ENCODE peak calls at places on chromosomes 4 and X, in six cellular contexts. One of them, this sample, is unnamed.

GRCh38 chr4:98657531-98658286 is 702 bp downstream of the TSPAN5 start:
- DNase-seq in colonic mucosa: peak; percentile 43
- DNase-seq in tibial artery: no peak
- DNase-seq in gastrocnemius medialis: no peak
- DNase-seq in A549: peak; percentile 56
- DNase-seq in transverse colon: peak; percentile 23
- DNase-seq in this sample: peak; percentile 75

GRCh38 chrX:66030505-66031317 is 9.2 kb downstream of the VSIG4 start:
- DNase-seq in gastrocnemius medialis: no peak
- DNase-seq in tibial artery: no peak
- DNase-seq in transverse colon: peak; percentile 25
- DNase-seq in A549: no peak
- DNase-seq in colonic mucosa: peak; percentile 50
- DNase-seq in this sample: no peak

GRCh38 chrX:16778545-16778944 is 7.7 kb upstream of the TXLNG start:
- DNase-seq in colonic mucosa: no peak
- DNase-seq in transverse colon: no peak
- DNase-seq in gastrocnemius medialis: no peak
- DNase-seq in tibial artery: no peak
- DNase-seq in A549: no peak
- DNase-seq in this sample: no peak

GRCh38 chr4:44725166-44725565 is 1.2 kb downstream of the GNPDA2 start:
- DNase-seq in tibial artery: no peak
- DNase-seq in transverse colon: no peak
- DNase-seq in A549: no peak
- DNase-seq in colonic mucosa: no peak
- DNase-seq in gastrocnemius medialis: no peak
- DNase-seq in this sample: no peak

GRCh38 chrX:107135076-107135964 is 16.7 kb upstream of the RBM41 start:
- DNase-seq in colonic mucosa: no peak
- DNase-seq in tibial artery: no peak
- DNase-seq in A549: peak; percentile 26
- DNase-seq in transverse colon: no peak
- DNase-seq in gastrocnemius medialis: no peak
- DNase-seq in this sample: peak; percentile 37

GRCh38 chr4:133759428-133759827 is 442.2 kb downstream of the PABPC4L start:
- DNase-seq in A549: no peak
- DNase-seq in gastrocnemius medialis: no peak
- DNase-seq in colonic mucosa: no peak
- DNase-seq in tibial artery: no peak
- DNase-seq in transverse colon: no peak
- DNase-seq in this sample: no peak

GRCh38 chr4:168386002-168386401 is 67.5 kb upstream of the DDX60 start:
- DNase-seq in tibial artery: no peak
- DNase-seq in colonic mucosa: no peak
- DNase-seq in gastrocnemius medialis: no peak
- DNase-seq in A549: no peak
- DNase-seq in transverse colon: no peak
- DNase-seq in this sample: no peak

GRCh38 chr4:73573794-73574528 is 46.3 kb downstream of the RASSF6 start:
- DNase-seq in transverse colon: peak; percentile 66
- DNase-seq in gastrocnemius medialis: no peak
- DNase-seq in tibial artery: no peak
- DNase-seq in colonic mucosa: peak; percentile 76
- DNase-seq in A549: peak; percentile 7
- DNase-seq in this sample: peak; percentile 29

GRCh38 chrX:148530464-148531077 is 30.2 kb downstream of the AFF2 start:
- DNase-seq in A549: no peak
- DNase-seq in transverse colon: no peak
- DNase-seq in colonic mucosa: no peak
- DNase-seq in gastrocnemius medialis: no peak
- DNase-seq in tibial artery: no peak
- DNase-seq in this sample: no peak

GRCh38 chr4:36111180-36111579 is 133.1 kb downstream of the ARAP2 start:
- DNase-seq in transverse colon: no peak
- DNase-seq in A549: no peak
- DNase-seq in colonic mucosa: no peak
- DNase-seq in gastrocnemius medialis: no peak
- DNase-seq in tibial artery: no peak
- DNase-seq in this sample: no peak

GRCh38 chr4:86043755-86044592 is 315.9 kb downstream of the MAPK10 start:
- DNase-seq in gastrocnemius medialis: no peak
- DNase-seq in tibial artery: no peak
- DNase-seq in transverse colon: no peak
- DNase-seq in A549: peak; percentile 6
- DNase-seq in colonic mucosa: peak; percentile 36
- DNase-seq in this sample: no peak

DNA sequence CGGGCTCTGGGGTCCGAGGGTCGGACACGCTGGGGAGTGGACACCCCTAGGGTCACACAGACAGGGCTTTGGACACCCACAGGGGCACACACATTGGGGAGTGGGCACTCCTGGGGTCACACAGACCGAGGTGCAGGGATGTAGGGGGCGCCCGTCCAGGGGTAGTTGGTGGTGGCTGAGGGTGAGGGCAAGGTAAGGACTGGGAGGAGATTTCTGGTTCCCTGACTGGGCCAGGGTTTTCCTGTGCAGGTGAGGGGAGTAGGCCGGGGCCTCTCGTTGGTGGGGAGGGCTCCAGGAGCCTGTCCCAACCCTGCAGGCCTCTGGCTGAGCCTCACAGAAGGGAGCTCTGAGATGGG is 21.9 kb upstream of the WDR45 start:
- DNase-seq in transverse colon: peak; percentile 14
- DNase-seq in colonic mucosa: no peak
- DNase-seq in A549: no peak
- DNase-seq in tibial artery: no peak
- DNase-seq in gastrocnemius medialis: peak; percentile 12
- DNase-seq in this sample: no peak
- TF ChIP-seq CTCF in transverse colon: no peak
- TF ChIP-seq CTCF in colonic mucosa: no peak
- TF ChIP-seq CTCF in A549: no peak
- TF ChIP-seq CTCF in tibial artery: no peak
- TF ChIP-seq CTCF in gastrocnemius medialis: no peak
- TF ChIP-seq CTCF in this sample: no peak

GRCh38 chr4:185839770-185840169 is 27.8 kb upstream of the SORBS2 start:
- DNase-seq in A549: no peak
- DNase-seq in transverse colon: no peak
- DNase-seq in tibial artery: no peak
- DNase-seq in colonic mucosa: no peak
- DNase-seq in gastrocnemius medialis: no peak
- DNase-seq in this sample: no peak
- H3K4me1 ChIP-seq in A549: peaks cover 30% of the 10 kb centered on the region
- H3K4me1 ChIP-seq in transverse colon: peaks cover 21% of the 10 kb centered on the region
- H3K4me1 ChIP-seq in tibial artery: peaks cover 54% of the 10 kb centered on the region
- H3K4me1 ChIP-seq in colonic mucosa: no peaks in the 10 kb centered on the region
- H3K4me1 ChIP-seq in gastrocnemius medialis: peaks cover 9% of the 10 kb centered on the region
- H3K4me1 ChIP-seq in this sample: peaks cover 14% of the 10 kb centered on the region

DNA sequence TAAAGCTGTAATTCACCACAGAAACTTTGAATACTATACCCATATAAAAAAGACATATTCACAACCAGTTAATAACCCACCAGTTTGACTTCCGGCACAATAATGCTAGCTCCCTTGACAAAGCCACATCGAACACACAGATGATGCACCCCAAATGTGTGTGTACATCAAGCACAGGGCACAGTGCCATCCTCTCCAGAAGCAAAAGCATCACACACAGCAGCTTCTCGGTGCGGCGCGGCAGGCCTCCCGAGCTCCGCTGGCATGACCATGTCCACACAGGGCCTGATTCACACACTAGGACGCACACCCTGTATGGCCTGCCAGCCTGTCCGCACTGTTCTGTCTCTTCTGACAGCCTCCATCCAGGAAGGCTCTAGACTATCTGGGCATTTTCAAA is 88.0 kb downstream of the LEF1 start:
- DNase-seq in tibial artery: no peak
- DNase-seq in A549: no peak
- DNase-seq in colonic mucosa: no peak
- DNase-seq in gastrocnemius medialis: no peak
- DNase-seq in transverse colon: no peak
- DNase-seq in this sample: no peak
- H3K27ac ChIP-seq in tibial artery: no peak overlapping the region
- H3K27ac ChIP-seq in A549: no peak overlapping the region
- H3K27ac ChIP-seq in colonic mucosa: no peak overlapping the region
- H3K27ac ChIP-seq in gastrocnemius medialis: no peak overlapping the region
- H3K27ac ChIP-seq in transverse colon: no peak overlapping the region
- H3K27ac ChIP-seq in this sample: no peak overlapping the region

GRCh38 chrX:121571333-121571732 is 523.9 kb downstream of the GLUD2 start:
- DNase-seq in colonic mucosa: no peak
- DNase-seq in transverse colon: no peak
- DNase-seq in gastrocnemius medialis: no peak
- DNase-seq in A549: no peak
- DNase-seq in tibial artery: no peak
- DNase-seq in this sample: no peak
- TF ChIP-seq CTCF in colonic mucosa: no peak
- TF ChIP-seq CTCF in transverse colon: no peak
- TF ChIP-seq CTCF in gastrocnemius medialis: no peak
- TF ChIP-seq CTCF in A549: no peak
- TF ChIP-seq CTCF in tibial artery: no peak
- TF ChIP-seq CTCF in this sample: no peak

GRCh38 chr4:76198411-76199237 is 15.0 kb downstream of the SCARB2 start:
- DNase-seq in transverse colon: peak; percentile 85
- DNase-seq in gastrocnemius medialis: peak; percentile 77
- DNase-seq in A549: no peak
- DNase-seq in colonic mucosa: peak; percentile 86
- DNase-seq in tibial artery: peak; percentile 73
- DNase-seq in this sample: no peak

GRCh38 chr4:76203541-76203940 is 10.1 kb downstream of the SCARB2 start:
- DNase-seq in transverse colon: no peak
- DNase-seq in A549: no peak
- DNase-seq in colonic mucosa: peak; percentile 15
- DNase-seq in tibial artery: no peak
- DNase-seq in gastrocnemius medialis: peak; percentile 89
- DNase-seq in this sample: no peak

GRCh38 chr4:76199664-76200211 is 13.9 kb downstream of the SCARB2 start:
- DNase-seq in transverse colon: peak; percentile 81
- DNase-seq in A549: no peak
- DNase-seq in colonic mucosa: peak; percentile 74
- DNase-seq in gastrocnemius medialis: peak; percentile 60
- DNase-seq in tibial artery: no peak
- DNase-seq in this sample: no peak

GRCh38 chr4:76197971-76198410 is 15.6 kb downstream of the SCARB2 start:
- DNase-seq in colonic mucosa: no peak
- DNase-seq in gastrocnemius medialis: peak; percentile 62
- DNase-seq in tibial artery: no peak
- DNase-seq in A549: no peak
- DNase-seq in transverse colon: peak; percentile 64
- DNase-seq in this sample: no peak

DNA sequence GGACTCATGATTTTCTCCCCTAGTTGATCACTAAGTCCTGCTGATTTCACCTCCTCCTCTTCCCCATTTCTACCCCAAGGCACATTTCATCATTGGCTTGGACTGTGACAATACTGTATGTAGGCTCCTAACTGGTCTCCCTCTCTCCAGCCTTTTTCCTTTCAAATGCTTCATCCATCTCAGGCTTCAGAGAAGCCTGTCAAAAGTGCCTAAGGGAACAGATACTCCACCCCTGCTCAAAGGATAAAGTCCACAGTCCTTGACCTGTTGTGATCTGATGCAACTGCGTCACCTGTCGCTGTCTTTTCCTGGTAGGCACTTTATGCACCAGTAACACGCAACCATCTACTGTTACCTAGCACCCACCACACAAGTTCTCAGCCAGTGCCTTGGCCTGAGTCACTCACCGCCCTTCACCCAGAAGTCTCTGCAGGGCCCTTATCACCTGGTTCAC is 12.8 kb downstream of the SCARB2 start:
- DNase-seq in gastrocnemius medialis: peak; percentile 97
- DNase-seq in tibial artery: no peak
- DNase-seq in colonic mucosa: peak; percentile 81
- DNase-seq in A549: no peak
- DNase-seq in transverse colon: peak; percentile 69
- DNase-seq in this sample: no peak
- H3K4me1 ChIP-seq in gastrocnemius medialis: peaks cover 96% of the 10 kb centered on the region
- H3K4me1 ChIP-seq in tibial artery: peaks cover 84% of the 10 kb centered on the region
- H3K4me1 ChIP-seq in colonic mucosa: peaks cover 52% of the 10 kb centered on the region
- H3K4me1 ChIP-seq in A549: peaks cover 27% of the 10 kb centered on the region
- H3K4me1 ChIP-seq in transverse colon: peaks cover 65% of the 10 kb centered on the region
- H3K4me1 ChIP-seq in this sample: peaks cover 7% of the 10 kb centered on the region

DNA sequence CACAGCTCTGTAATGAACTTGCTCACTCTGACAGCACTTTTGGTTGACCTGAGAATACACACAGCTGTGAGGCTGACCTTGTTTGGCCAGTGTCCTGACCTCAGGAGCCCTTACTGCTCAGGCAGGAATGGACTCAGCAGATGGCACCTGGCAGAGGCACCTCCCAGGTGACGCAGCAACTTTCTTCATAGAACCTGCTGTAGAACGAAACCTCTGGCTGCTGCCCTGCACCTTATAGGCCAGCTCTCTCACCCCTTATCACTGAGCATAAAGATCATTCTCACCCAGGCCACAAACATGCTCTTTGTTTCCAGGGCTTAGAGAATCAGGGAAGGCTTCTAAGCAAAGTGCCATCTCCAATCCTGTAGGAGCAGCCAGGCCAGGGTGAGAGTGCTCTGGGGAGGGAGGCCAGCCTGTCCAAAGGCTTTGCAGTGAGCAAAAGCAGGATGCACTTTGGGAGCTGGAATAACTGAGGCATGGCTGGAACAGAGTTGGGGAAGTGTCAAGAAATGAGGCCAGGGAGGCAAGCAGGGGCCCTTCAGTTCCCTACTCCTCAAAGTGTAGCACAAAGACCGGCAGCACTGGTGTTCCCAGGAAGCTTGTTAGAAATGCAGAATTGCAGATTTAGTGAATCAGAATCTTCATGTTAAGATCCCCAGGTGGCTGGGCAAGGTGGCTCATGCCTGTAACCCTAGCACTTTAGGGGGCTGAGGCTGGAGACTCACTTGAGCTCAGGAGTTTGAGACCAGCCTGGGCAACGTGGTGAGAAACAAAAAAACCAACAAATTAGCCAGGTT is 13.3 kb upstream of the CENPU start:
- DNase-seq in tibial artery: no peak
- DNase-seq in transverse colon: peak; percentile 75
- DNase-seq in colonic mucosa: peak; percentile 76
- DNase-seq in gastrocnemius medialis: peak; percentile 92
- DNase-seq in A549: no peak
- DNase-seq in this sample: no peak
- H3K27ac ChIP-seq in tibial artery: peak overlapping the region; percentile 86
- H3K27ac ChIP-seq in transverse colon: peak overlapping the region; percentile 81
- H3K27ac ChIP-seq in colonic mucosa: peak overlapping the region; percentile 72
- H3K27ac ChIP-seq in gastrocnemius medialis: peak overlapping the region; percentile 85
- H3K27ac ChIP-seq in A549: peak overlapping the region; percentile 53
- H3K27ac ChIP-seq in this sample: peak overlapping the region; percentile 34

DNA sequence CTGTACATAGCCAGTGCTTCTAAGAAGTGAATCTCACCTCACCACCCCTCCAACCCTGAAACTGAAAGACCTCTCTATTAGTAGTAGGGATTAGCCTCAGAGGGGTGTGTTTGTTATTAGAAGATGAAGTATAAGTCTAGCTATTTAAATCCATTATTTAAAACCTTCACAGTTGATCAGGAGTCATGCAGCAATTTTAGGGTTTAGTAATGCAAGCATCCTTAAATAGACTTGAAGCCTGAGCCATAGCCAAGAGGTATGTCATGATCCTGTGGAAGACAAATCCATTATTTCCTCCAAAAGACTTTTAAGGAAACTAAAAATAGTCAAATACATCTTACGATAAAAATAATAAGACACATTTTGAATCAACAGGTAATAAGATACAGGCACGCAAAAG is 67.8 kb downstream of the LUZP4 start:
- DNase-seq in transverse colon: no peak
- DNase-seq in A549: no peak
- DNase-seq in tibial artery: no peak
- DNase-seq in gastrocnemius medialis: no peak
- DNase-seq in colonic mucosa: no peak
- DNase-seq in this sample: no peak
- TF ChIP-seq CTCF in transverse colon: no peak
- TF ChIP-seq CTCF in A549: no peak
- TF ChIP-seq CTCF in tibial artery: no peak
- TF ChIP-seq CTCF in gastrocnemius medialis: no peak
- TF ChIP-seq CTCF in colonic mucosa: no peak
- TF ChIP-seq CTCF in this sample: no peak